ENCODE peak calls at places on chromosomes 12 and 14, in five cellular contexts. D, T, B, N and Q are unnamed samples.

GRCh38 chr14:98174031-98174430 is 1098.0 kb downstream of the BCL11B start:
- DNase-seq in D (no peak), T (no peak), B (no peak), N (no peak), Q (no peak)

GRCh38 chr14:101002738-101003137 is 99.2 kb upstream of the RTL1 start:
- DNase-seq in D (no peak), T (no peak), B (no peak), N (no peak), Q (no peak)

GRCh38 chr14:64723691-64724577 is 19.7 kb downstream of the PLEKHG3 start:
- DNase-seq in D (no peak), T (no peak), B (no peak), N (peak), Q (no peak)

GRCh38 chr12:27998170-27999110 is 25.9 kb upstream of the PTHLH start:
- DNase-seq in D (no peak), T (no peak), B (no peak), N (no peak), Q (no peak)

GRCh38 chr14:52015411-52016030 is 26.2 kb downstream of the RTRAF start:
- DNase-seq in D (peak), T (peak), B (peak), N (no peak), Q (peak)

GRCh38 chr12:61072717-61073116 is 1187.5 kb upstream of the USP15 start:
- DNase-seq in D (no peak), T (no peak), B (no peak), N (no peak), Q (no peak)

GRCh38 chr14:101363261-101363555 is 198.1 kb upstream of the DIO3 start:
- DNase-seq in D (no peak), T (no peak), B (no peak), N (no peak), Q (no peak)

GRCh38 chr12:124774462-124775167 is 89.0 kb downstream of the SCARB1 start:
- DNase-seq in D (no peak), T (peak), B (peak), N (peak), Q (peak)

GRCh38 chr12:22543246-22544037 is 900 bp downstream of the C2CD5 start:
- DNase-seq in D (peak), T (peak), B (no peak), N (peak), Q (peak)

GRCh38 chr12:91924827-91925226 is 220.8 kb downstream of the BTG1 start:
- DNase-seq in D (no peak), T (no peak), B (no peak), N (no peak), Q (no peak)

GRCh38 chr12:59972941-59973340 is 377.1 kb downstream of the SLC16A7 start:
- DNase-seq in D (no peak), T (no peak), B (peak), N (no peak), Q (no peak)

GRCh38 chr12:43208221-43208620 is 343.8 kb downstream of the ADAMTS20 start:
- DNase-seq in D (no peak), T (no peak), B (peak), N (no peak), Q (no peak)